ENCODE peak calls at places on chromosomes 11 and 22, in five cellular contexts. B is gastrocnemius medialis, V is osteocyte, J is cardiac muscle cell, I is natural killer cell. Z is an unnamed sample.

GRCh38 chr22:48574776-48575566 is 1252.7 kb downstream of the BRD1 start:
- DNase-seq in B (no peak), V (peak), J (peak), I (no peak), Z (no peak)

GRCh38 chr22:48827904-48828555 is 999.6 kb downstream of the BRD1 start:
- DNase-seq in B (no peak), V (no peak), J (no peak), I (no peak), Z (no peak)

GRCh38 chr11:45332486-45332934 is 46.4 kb upstream of the SYT13 start:
- DNase-seq in B (no peak), V (peak), J (peak), I (no peak), Z (no peak)

GRCh38 chr11:119592642-119593041 is 136.4 kb downstream of the NECTIN1 start:
- DNase-seq in B (peak), V (no peak), J (peak), I (no peak), Z (no peak)

GRCh38 chr11:126588630-126589491 is 233.4 kb downstream of the ST3GAL4 start:
- DNase-seq in B (no peak), V (no peak), J (no peak), I (no peak), Z (no peak)

GRCh38 chr22:32557424-32557823 is 82.8 kb downstream of the FBXO7 start:
- DNase-seq in B (no peak), V (no peak), J (no peak), I (no peak), Z (no peak)

GRCh38 chr22:42388130-42388797 is 43.9 kb downstream of the NFAM1 start:
- DNase-seq in B (no peak), V (no peak), J (peak), I (no peak), Z (no peak)

GRCh38 chr22:23685205-23685784 is 5.5 kb upstream of the RGL4 start:
- DNase-seq in B (peak), V (no peak), J (peak), I (no peak), Z (no peak)

GRCh38 chr11:47516984-47517853 is 35.7 kb downstream of the CELF1 start:
- DNase-seq in B (no peak), V (no peak), J (no peak), I (no peak), Z (no peak)

GRCh38 chr11:11010624-11011127 is 152.8 kb upstream of the ZBED5 start:
- DNase-seq in B (peak), V (no peak), J (no peak), I (no peak), Z (no peak)

GRCh38 chr11:78194490-78194889 is 5.8 kb downstream of the USP35 start:
- DNase-seq in B (no peak), V (no peak), J (no peak), I (no peak), Z (no peak)

GRCh38 chr11:34243620-34244493 is 114.0 kb downstream of the ABTB2 start:
- DNase-seq in B (peak), V (no peak), J (peak), I (no peak), Z (no peak)

GRCh38 chr11:75425422-75425821 is 7.6 kb downstream of the KLHL35 start:
- DNase-seq in B (no peak), V (no peak), J (no peak), I (no peak), Z (peak)

GRCh38 chr11:8712506-8712905 is 29.9 kb downstream of the RPL27A start:
- DNase-seq in B (no peak), V (no peak), J (no peak), I (no peak), Z (no peak)

GRCh38 chr11:7060828-7061227 is 28.0 kb upstream of the RBMXL2 start:
- DNase-seq in B (no peak), V (no peak), J (peak), I (no peak), Z (no peak)

GRCh38 chr22:41238570-41239442 is 1.9 kb downstream of the CHADL start:
- DNase-seq in B (no peak), V (no peak), J (no peak), I (no peak), Z (no peak)

GRCh38 chr11:88246680-88247079 is 71.4 kb upstream of the RAB38 start:
- DNase-seq in B (no peak), V (no peak), J (peak), I (no peak), Z (no peak)

GRCh38 chr11:114008331-114008730 is 33.4 kb downstream of the HTR3A start:
- DNase-seq in B (no peak), V (no peak), J (no peak), I (no peak), Z (no peak)

Z was measured in iPS DF 19.7.